ENCODE peak calls at places on chromosomes 3 and 15, in four cellular contexts. J, R, C and I are unnamed samples.

GRCh38 chr15:78111788-78112187 is 19.4 kb downstream of the SH2D7 start:
- DNase-seq in R (no peak), J (no peak), C (no peak), I (no peak)

GRCh38 chr3:183158552-183159006 is 4.0 kb downstream of the LAMP3 start:
- DNase-seq in R (peak), C (no peak), J (peak), I (peak)

GRCh38 chr15:68599560-68600071 is 20.8 kb downstream of the CORO2B start:
- DNase-seq in C (peak), R (peak), J (peak), I (peak)

GRCh38 chr3:41907330-41908073 is 54.4 kb downstream of the ULK4 start:
- DNase-seq in C (no peak), J (peak), R (no peak), I (peak)

GRCh38 chr3:195736866-195737490 is 16.2 kb downstream of the MUC20 start:
- DNase-seq in C (no peak), R (no peak), J (no peak), I (no peak)

GRCh38 chr3:23987376-23987775 is 42.3 kb downstream of the NR1D2 start:
- DNase-seq in C (no peak), J (no peak), R (no peak), I (peak)

GRCh38 chr15:100595964-100596363 is 6.0 kb downstream of the LINS1 start:
- DNase-seq in C (no peak), R (no peak), J (no peak), I (no peak)

GRCh38 chr15:57216288-57216687 is 160.0 kb upstream of the CGNL1 start:
- DNase-seq in C (no peak), J (peak), R (no peak), I (peak)

GRCh38 chr3:52022323-52023100 is 26.8 kb upstream of the RPL29 start:
- DNase-seq in J (peak), R (no peak), C (peak), I (peak)

GRCh38 chr3:58386966-58387365 is 46.7 kb downstream of the PDHB start:
- DNase-seq in R (peak), C (peak), J (peak), I (peak)

GRCh38 chr15:52295421-52295991 is at the start of gene MYO5C:
- DNase-seq in J (no peak), R (peak), C (peak), I (no peak)

GRCh38 chr3:97264180-97264579 is 449.8 kb downstream of the EPHA6 start:
- DNase-seq in J (no peak), R (no peak), C (peak), I (no peak)
- H3K23ac ChIP-seq in J (no peak), R (no peak), C (no peak), I (no peak)

GRCh38 chr15:39887211-39887610 is 32.9 kb downstream of the GPR176 start:
- DNase-seq in C (peak), R (peak), J (no peak), I (no peak)

GRCh38 chr15:39882602-39883001 is 37.5 kb downstream of the GPR176 start:
- DNase-seq in C (no peak), J (no peak), R (no peak), I (no peak)

GRCh38 chr15:39886418-39886817 is 33.6 kb downstream of the GPR176 start:
- DNase-seq in C (no peak), R (peak), J (no peak), I (no peak)

GRCh38 chr15:39887832-39888231 is 32.2 kb downstream of the GPR176 start:
- DNase-seq in J (peak), C (peak), R (peak), I (peak)

DNA sequence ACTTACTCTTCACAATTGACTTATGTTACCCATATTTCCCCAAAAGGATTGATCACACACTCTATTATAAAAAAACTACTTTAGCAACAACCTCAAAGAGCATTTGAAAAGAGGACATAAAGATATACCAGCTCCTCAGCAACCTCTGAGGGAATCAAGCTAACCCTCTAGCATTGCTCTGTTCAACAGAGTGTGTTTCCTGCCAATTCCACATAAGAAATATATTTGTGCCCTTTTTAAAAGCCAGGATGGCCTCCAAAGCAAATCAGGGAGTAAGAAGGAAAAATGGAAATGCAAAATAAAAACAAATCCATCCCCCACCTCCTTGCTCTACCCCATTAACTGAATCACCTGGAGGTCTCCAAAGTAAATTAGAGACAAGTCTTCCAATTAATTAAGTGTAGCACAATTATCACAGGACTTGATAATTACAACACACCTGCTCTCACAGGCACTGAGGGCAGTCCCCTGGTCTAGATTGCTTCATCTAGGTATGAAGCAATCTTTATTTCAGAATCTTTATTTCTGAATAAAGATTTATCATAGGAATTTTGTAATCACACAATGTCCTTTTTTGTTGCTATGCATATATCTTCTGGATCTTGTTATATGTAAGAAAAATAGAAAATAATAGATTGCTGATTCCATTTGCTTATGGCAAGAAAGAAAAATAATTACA is 34.8 kb downstream of the GPR176 start:
- DNase-seq in C (no peak), R (no peak), J (no peak), I (no peak)
- H3K18ac ChIP-seq in C (no peak), R (no peak), J (no peak), I (no peak)

GRCh38 chr3:159841766-159842165 is 146.9 kb upstream of the IL12A start:
- DNase-seq in J (no peak), C (no peak), R (no peak), I (no peak)

GRCh38 chr3:159840900-159841299 is 147.7 kb upstream of the IL12A start:
- DNase-seq in C (no peak), J (no peak), R (no peak), I (peak)

GRCh38 chr3:159838936-159839335 is 149.7 kb upstream of the IL12A start:
- DNase-seq in J (no peak), R (no peak), C (no peak), I (no peak)

GRCh38 chr3:159837725-159838124 is 150.9 kb upstream of the IL12A start:
- DNase-seq in J (no peak), C (no peak), R (no peak), I (peak)

DNA sequence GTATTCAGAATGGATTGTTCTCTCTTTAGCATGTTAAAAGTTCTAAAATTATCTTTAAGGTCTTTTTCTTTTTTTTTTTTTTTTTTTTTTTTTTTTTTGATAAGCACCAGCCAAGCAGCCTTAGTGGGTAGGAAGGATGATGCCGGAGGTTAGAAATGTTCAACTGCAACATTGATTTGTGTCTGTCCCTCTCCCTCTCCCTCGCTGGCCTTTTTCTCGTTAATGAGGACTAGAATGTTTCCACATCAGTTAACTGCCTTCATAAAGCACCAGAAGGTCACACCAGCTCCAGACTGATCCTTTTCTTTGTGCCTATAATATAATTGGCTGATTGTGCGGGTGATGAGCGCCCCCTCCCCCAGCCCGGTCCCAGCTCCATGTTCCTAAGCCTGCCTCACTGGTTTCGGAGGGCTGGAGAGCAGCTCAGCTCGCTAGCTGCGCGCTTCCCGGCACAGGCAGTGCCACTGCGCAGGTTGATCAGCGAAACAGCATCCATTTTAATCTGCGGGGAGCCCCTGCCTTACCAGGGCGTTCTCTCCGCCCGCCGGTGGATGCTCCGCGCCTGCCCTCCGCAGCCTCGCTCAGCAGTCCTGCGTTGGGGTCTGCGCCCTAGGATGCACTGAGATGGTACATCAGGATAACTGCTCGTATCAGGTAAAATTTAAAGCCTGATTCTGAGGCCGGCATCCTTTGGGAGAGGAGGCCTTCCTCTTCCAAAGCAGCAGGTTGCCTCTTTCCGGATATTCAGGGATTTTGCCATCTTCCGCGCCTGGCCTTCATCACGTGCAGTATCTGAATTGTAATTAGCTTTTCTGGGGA is 148.9 kb upstream of the IL12A start:
- DNase-seq in C (peak), J (no peak), R (peak), I (peak)
- H3K23ac ChIP-seq in C (no peak), J (peak), R (no peak), I (no peak)

DNA sequence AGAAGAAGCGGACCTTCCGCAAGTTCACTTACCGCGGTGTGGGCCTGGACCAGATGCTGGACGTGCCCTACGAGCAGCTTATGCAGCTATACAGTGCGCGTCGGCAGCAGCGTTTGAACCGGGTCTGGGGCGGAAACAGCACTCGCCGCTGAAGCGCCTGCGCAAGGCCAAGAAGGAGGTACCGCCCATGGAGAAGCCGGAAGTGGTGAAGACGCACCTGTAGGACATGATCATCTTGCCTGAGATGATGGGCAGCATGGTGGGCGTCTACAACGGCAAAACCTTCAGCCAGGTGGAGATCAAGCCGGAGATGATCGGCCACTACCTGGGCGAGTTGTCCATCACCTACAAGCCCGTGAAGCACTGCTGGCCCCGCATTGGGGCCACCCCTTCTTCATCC is 390.4 kb upstream of the MEIS2 start:
- DNase-seq in J (no peak), C (no peak), R (no peak), I (no peak)
- H3K18ac ChIP-seq in J (no peak), C (no peak), R (no peak), I (no peak)

GRCh38 chr15:40928975-40929729 is at the start of gene DLL4:
- DNase-seq in C (peak), J (peak), R (peak), I (peak)

GRCh38 chr15:40925863-40926658 is 3.1 kb upstream of the DLL4 start:
- DNase-seq in R (peak), J (no peak), C (peak), I (peak)

GRCh38 chr15:40926659-40927496 is 2.3 kb upstream of the DLL4 start:
- DNase-seq in R (no peak), J (no peak), C (no peak), I (no peak)

GRCh38 chr15:40928351-40928974 is 677 bp upstream of the DLL4 start:
- DNase-seq in J (no peak), C (peak), R (peak), I (no peak)

GRCh38 chr15:40927497-40928346 is 1.4 kb upstream of the DLL4 start:
- DNase-seq in C (no peak), R (no peak), J (no peak), I (no peak)
- H3K23ac ChIP-seq in C (no peak), R (no peak), J (peak), I (no peak)

DNA sequence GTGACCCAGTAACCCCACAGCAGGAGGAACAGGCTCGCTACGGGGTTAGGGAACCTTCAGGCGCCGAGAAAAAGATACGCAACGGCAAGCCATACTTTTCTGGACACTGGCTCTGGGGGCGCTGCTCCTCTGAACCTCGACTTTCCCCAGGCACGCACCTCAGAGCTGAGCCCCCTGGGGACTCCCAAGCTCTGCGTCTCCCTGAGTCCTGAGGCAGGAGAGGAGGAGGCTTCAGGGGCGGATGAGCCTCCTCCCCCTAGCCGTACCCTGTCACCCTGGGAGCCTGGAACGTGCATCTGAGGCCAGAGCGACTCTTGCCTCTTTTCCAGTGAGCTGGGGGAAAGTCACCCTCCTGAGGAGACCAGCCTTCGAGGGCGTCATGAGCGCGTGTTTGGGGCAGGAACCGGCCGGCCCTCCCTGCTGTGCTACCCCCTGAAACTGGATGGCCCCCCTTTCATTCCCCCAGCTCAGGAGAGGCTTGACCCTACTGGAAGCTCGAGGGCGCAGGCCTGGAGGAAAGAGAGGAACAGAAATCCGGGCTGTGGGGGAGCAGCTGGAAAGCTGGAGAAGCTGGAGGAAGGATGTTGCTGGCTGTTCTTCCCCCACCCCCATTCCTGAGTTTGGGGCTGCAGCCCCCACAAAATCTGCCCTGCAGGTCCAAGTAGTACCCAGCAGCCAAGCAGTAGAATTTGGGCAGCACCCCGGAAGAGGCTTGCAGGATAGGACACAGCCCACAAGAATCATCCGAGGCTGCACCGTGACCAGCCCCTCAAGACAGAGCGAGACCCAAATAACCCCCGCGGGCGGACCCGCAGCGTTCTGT is 25.1 kb upstream of the POLG start:
- DNase-seq in R (no peak), J (no peak), C (no peak), I (no peak)
- H3K18ac ChIP-seq in R (no peak), J (no peak), C (no peak), I (no peak)

GRCh38 chr3:139506792-139507191 is 30.5 kb upstream of the RBP2 start:
- DNase-seq in J (no peak), R (peak), C (peak), I (no peak)
- H3K23ac ChIP-seq in J (no peak), R (no peak), C (no peak), I (no peak)